ENCODE peak calls at places on chromosome 20, in four cellular contexts. One of them, this sample, is unnamed.
A peak's percentile ranks its signal among the peaks of the same experiment; 100 is the strongest.

GRCh38 chr20:62362991-62363919 is 3.9 kb downstream of the LAMA5 start:
- DNase-seq in cardiac fibroblast: no peak
- DNase-seq in glutamatergic neuron: peak; percentile 45
- DNase-seq in BJ: no peak
- DNase-seq in this sample: peak; percentile 8

GRCh38 chr20:63548542-63548941 is 993 bp upstream of the SRMS start:
- DNase-seq in cardiac fibroblast: no peak
- DNase-seq in glutamatergic neuron: no peak
- DNase-seq in BJ: no peak
- DNase-seq in this sample: no peak

GRCh38 chr20:41335591-41335990 is 5.0 kb upstream of the LPIN3 start:
- DNase-seq in cardiac fibroblast: no peak
- DNase-seq in glutamatergic neuron: no peak
- DNase-seq in BJ: no peak
- DNase-seq in this sample: no peak

GRCh38 chr20:52422574-52423463 is 231.2 kb upstream of the ZFP64 start:
- DNase-seq in cardiac fibroblast: no peak
- DNase-seq in glutamatergic neuron: no peak
- DNase-seq in BJ: no peak
- DNase-seq in this sample: no peak

GRCh38 chr20:719816-720215 is 44.2 kb upstream of the SCRT2 start:
- DNase-seq in cardiac fibroblast: no peak
- DNase-seq in glutamatergic neuron: peak; percentile 87
- DNase-seq in BJ: no peak
- DNase-seq in this sample: no peak

GRCh38 chr20:24899153-24899552 is 49.9 kb upstream of the CST7 start:
- DNase-seq in cardiac fibroblast: no peak
- DNase-seq in glutamatergic neuron: no peak
- DNase-seq in BJ: no peak
- DNase-seq in this sample: no peak

GRCh38 chr20:63071541-63072181 is 64.9 kb upstream of the BHLHE23 start:
- DNase-seq in cardiac fibroblast: no peak
- DNase-seq in glutamatergic neuron: peak; percentile 73
- DNase-seq in BJ: peak; percentile 14
- DNase-seq in this sample: no peak

GRCh38 chr20:6000851-6001250 is 50.4 kb downstream of the MCM8 start:
- DNase-seq in cardiac fibroblast: no peak
- DNase-seq in glutamatergic neuron: no peak
- DNase-seq in BJ: no peak
- DNase-seq in this sample: no peak

GRCh38 chr20:32811886-32812285 is 7.9 kb upstream of the MAPRE1 start:
- DNase-seq in cardiac fibroblast: no peak
- DNase-seq in glutamatergic neuron: no peak
- DNase-seq in BJ: no peak
- DNase-seq in this sample: no peak

GRCh38 chr20:45518282-45518681 is 2.9 kb upstream of the SPINT3 start:
- DNase-seq in cardiac fibroblast: no peak
- DNase-seq in glutamatergic neuron: no peak
- DNase-seq in BJ: no peak
- DNase-seq in this sample: peak; percentile 56

GRCh38 chr20:38193586-38194105 is 28.6 kb upstream of the TGM2 start:
- DNase-seq in cardiac fibroblast: no peak
- DNase-seq in glutamatergic neuron: no peak
- DNase-seq in BJ: no peak
- DNase-seq in this sample: no peak

GRCh38 chr20:25541676-25542075 is 43.7 kb downstream of the NINL start:
- DNase-seq in cardiac fibroblast: peak; percentile 61
- DNase-seq in glutamatergic neuron: no peak
- DNase-seq in BJ: no peak
- DNase-seq in this sample: no peak

GRCh38 chr20:49501917-49502316 is 19.4 kb upstream of the KCNB1 start:
- DNase-seq in cardiac fibroblast: peak; percentile 30
- DNase-seq in glutamatergic neuron: no peak
- DNase-seq in BJ: no peak
- DNase-seq in this sample: no peak

GRCh38 chr20:41168281-41169183 is 31.2 kb downstream of the PLCG1 start:
- DNase-seq in cardiac fibroblast: no peak
- DNase-seq in glutamatergic neuron: no peak
- DNase-seq in BJ: no peak
- DNase-seq in this sample: no peak

GRCh38 chr20:23248524-23248923 is 102.1 kb upstream of the NXT1 start:
- DNase-seq in cardiac fibroblast: no peak
- DNase-seq in glutamatergic neuron: no peak
- DNase-seq in BJ: no peak
- DNase-seq in this sample: no peak

GRCh38 chr20:44959082-44959895 is 908 bp downstream of the TOMM34 start:
- DNase-seq in cardiac fibroblast: peak; percentile 51
- DNase-seq in glutamatergic neuron: no peak
- DNase-seq in BJ: no peak
- DNase-seq in this sample: no peak

GRCh38 chr20:3980260-3981131 is 34.9 kb downstream of the RNF24 start:
- DNase-seq in cardiac fibroblast: peak; percentile 61
- DNase-seq in glutamatergic neuron: no peak
- DNase-seq in BJ: peak; percentile 25
- DNase-seq in this sample: no peak

GRCh38 chr20:41173161-41173721 is 35.9 kb downstream of the PLCG1 start:
- DNase-seq in cardiac fibroblast: peak; percentile 92
- DNase-seq in glutamatergic neuron: peak; percentile 91
- DNase-seq in BJ: no peak
- DNase-seq in this sample: peak; percentile 76

GRCh38 chr20:44207066-44207723 is 3.4 kb downstream of the OSER1 start:
- DNase-seq in cardiac fibroblast: no peak
- DNase-seq in glutamatergic neuron: no peak
- DNase-seq in BJ: no peak
- DNase-seq in this sample: no peak

GRCh38 chr20:44572551-44573500 is 9.6 kb upstream of the PKIG start:
- DNase-seq in cardiac fibroblast: peak; percentile 89
- DNase-seq in glutamatergic neuron: no peak
- DNase-seq in BJ: peak; percentile 90
- DNase-seq in this sample: peak; percentile 50

GRCh38 chr20:50111120-50111828 is 1.7 kb downstream of the UBE2V1 start:
- DNase-seq in cardiac fibroblast: peak; percentile 39
- DNase-seq in glutamatergic neuron: no peak
- DNase-seq in BJ: no peak
- DNase-seq in this sample: no peak

GRCh38 chr20:40442181-40442963 is 246.7 kb downstream of the MAFB start:
- DNase-seq in cardiac fibroblast: peak; percentile 19
- DNase-seq in glutamatergic neuron: no peak
- DNase-seq in BJ: no peak
- DNase-seq in this sample: no peak

GRCh38 chr20:35129647-35130069 is 17.5 kb downstream of the EDEM2 start:
- DNase-seq in cardiac fibroblast: peak; percentile 42
- DNase-seq in glutamatergic neuron: no peak
- DNase-seq in BJ: no peak
- DNase-seq in this sample: no peak

GRCh38 chr20:58980711-58981563 is at the start of gene NELFCD:
- DNase-seq in cardiac fibroblast: peak; percentile 87
- DNase-seq in glutamatergic neuron: peak; percentile 94
- DNase-seq in BJ: peak; percentile 15
- DNase-seq in this sample: peak; percentile 71

GRCh38 chr20:9202440-9203080 is 133.7 kb downstream of the PLCB4 start:
- DNase-seq in cardiac fibroblast: no peak
- DNase-seq in glutamatergic neuron: no peak
- DNase-seq in BJ: no peak
- DNase-seq in this sample: no peak

GRCh38 chr20:35048739-35049138 is 43.9 kb downstream of the TRPC4AP start:
- DNase-seq in cardiac fibroblast: no peak
- DNase-seq in glutamatergic neuron: no peak
- DNase-seq in BJ: no peak
- DNase-seq in this sample: no peak

GRCh38 chr20:1861347-1861987 is 33.7 kb upstream of the SIRPA start:
- DNase-seq in cardiac fibroblast: no peak
- DNase-seq in glutamatergic neuron: no peak
- DNase-seq in BJ: no peak
- DNase-seq in this sample: peak; percentile 47

GRCh38 chr20:40882173-40882572 is 146.4 kb upstream of the TOP1 start:
- DNase-seq in cardiac fibroblast: no peak
- DNase-seq in glutamatergic neuron: no peak
- DNase-seq in BJ: no peak
- DNase-seq in this sample: no peak

GRCh38 chr20:21519136-21519584 is 5.3 kb upstream of the NKX2-2 start:
- DNase-seq in cardiac fibroblast: no peak
- DNase-seq in glutamatergic neuron: no peak
- DNase-seq in BJ: no peak
- DNase-seq in this sample: no peak

GRCh38 chr20:46277602-46278001 is 30.7 kb downstream of the CDH22 start:
- DNase-seq in cardiac fibroblast: no peak
- DNase-seq in glutamatergic neuron: no peak
- DNase-seq in BJ: no peak
- DNase-seq in this sample: no peak

GRCh38 chr20:38197217-38198008 is 32.3 kb upstream of the TGM2 start:
- DNase-seq in cardiac fibroblast: peak; percentile 29
- DNase-seq in glutamatergic neuron: no peak
- DNase-seq in BJ: no peak
- DNase-seq in this sample: no peak

GRCh38 chr20:31719644-31720485 is 2.8 kb downstream of the BCL2L1 start:
- DNase-seq in cardiac fibroblast: no peak
- DNase-seq in glutamatergic neuron: no peak
- DNase-seq in BJ: no peak
- DNase-seq in this sample: peak; percentile 79